ENCODE peak calls at places on chromosomes 7 and 10, in four cellular contexts. Q, Y, M and O are unnamed samples. For H3K9me3, the result is how much of the 10 kb centered on the place peaks cover.

GRCh38 chr10:3339531-3339950 is 167.0 kb upstream of the PITRM1 start:
- DNase-seq in Q (no peak), Y (no peak), M (no peak), O (no peak)

GRCh38 chr10:106242301-106242700 is 922.2 kb downstream of the SORCS1 start:
- DNase-seq in Q (no peak), Y (no peak), M (no peak), O (no peak)

GRCh38 chr7:96819111-96819700 is 109.6 kb upstream of the SEM1 start:
- DNase-seq in Q (no peak), Y (no peak), M (no peak), O (no peak)

GRCh38 chr10:129741978-129742741 is 221.9 kb downstream of the EBF3 start:
- DNase-seq in Q (no peak), Y (no peak), M (no peak), O (no peak)

GRCh38 chr7:16223963-16224707 is 197.2 kb downstream of the CRPPA start:
- DNase-seq in Q (no peak), Y (no peak), M (no peak), O (no peak)

GRCh38 chr7:85046512-85046911 is 140.3 kb downstream of the SEMA3D start:
- DNase-seq in Q (no peak), Y (no peak), M (no peak), O (no peak)

GRCh38 chr10:18476283-18476682 is 175.1 kb downstream of the NSUN6 start:
- DNase-seq in Q (no peak), Y (no peak), M (no peak), O (no peak)

GRCh38 chr7:55873765-55874164 is 11.2 kb upstream of the SEPTIN14 start:
- DNase-seq in Q (no peak), Y (no peak), M (no peak), O (no peak)

GRCh38 chr10:121788115-121788514 is 139.7 kb downstream of the ATE1 start:
- DNase-seq in Q (no peak), Y (no peak), M (no peak), O (no peak)

DNA sequence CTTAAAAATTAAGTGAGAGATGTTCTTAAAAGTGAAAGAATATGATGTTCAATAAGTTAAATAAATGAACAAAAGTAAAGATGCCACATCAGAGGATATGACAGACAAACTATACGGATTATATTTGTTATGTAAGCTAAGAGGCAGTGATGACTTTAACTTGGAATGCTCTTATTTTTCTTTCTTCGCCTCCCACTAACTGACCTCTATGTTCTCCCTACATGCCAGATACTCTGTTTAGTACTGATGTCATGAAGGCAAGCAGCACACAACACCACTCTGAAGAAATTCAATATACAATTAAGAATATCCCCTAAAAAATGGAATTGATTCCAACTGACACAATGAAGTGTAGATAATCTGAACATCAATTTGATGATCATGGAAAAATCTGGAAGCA is 223.4 kb downstream of the DOCK4 start:
- DNase-seq in Q (no peak), Y (no peak), M (no peak), O (no peak)
- TF ChIP-seq CTCF in Q (no peak), Y (no peak), M (no peak), O (no peak)

GRCh38 chr10:69451784-69452251 is 553 bp downstream of the TSPAN15 start:
- DNase-seq in Q (peak), Y (no peak), M (no peak), O (no peak)
- H3K27ac ChIP-seq in Q (peak), Y (peak), M (peak), O (no peak)

GRCh38 chr10:30074933-30075332 is 15.5 kb upstream of the JCAD start:
- DNase-seq in Q (no peak), Y (no peak), M (no peak), O (no peak)
- H3K9me3 ChIP-seq in Q (under half), Y (under half), M (under half), O (under half)

GRCh38 chr7:2072042-2072441 is 160.7 kb downstream of the MAD1L1 start:
- DNase-seq in Q (no peak), Y (no peak), M (no peak), O (no peak)
- TF ChIP-seq CTCF in Q (no peak), Y (no peak), M (no peak), O (no peak)

GRCh38 chr7:87959336-87959735 is 25.3 kb downstream of the ADAM22 start:
- DNase-seq in Q (no peak), Y (no peak), M (no peak), O (no peak)

GRCh38 chr7:87966271-87966670 is 32.2 kb downstream of the ADAM22 start:
- DNase-seq in Q (no peak), Y (no peak), M (no peak), O (no peak)

GRCh38 chr7:87960244-87960643 is 26.2 kb downstream of the ADAM22 start:
- DNase-seq in Q (no peak), Y (no peak), M (no peak), O (no peak)

GRCh38 chr7:87961754-87962153 is 27.7 kb downstream of the ADAM22 start:
- DNase-seq in Q (no peak), Y (no peak), M (no peak), O (no peak)
- H3K27ac ChIP-seq in Q (no peak), Y (no peak), M (no peak), O (no peak)